ENCODE peak calls at places on chromosomes 11 and 22, in nine cellular contexts. M is right lobe of liver; D is activated naive CD8-positive, alpha-beta T cell treated with anti-CD3 and anti-CD28 coated beads, Interleukin-2, amount 10 ng/mL, durations not matched to agents 7 days and 5 days; N is GM12878; E is psoas muscle; K is T-helper 17 cell; G is omental fat pad; Q is natural killer cell; V is activated T-helper 17 cell treated with anti-CD3 and anti-CD28 coated beads, Interleukin-2, amount 50 U/mL, for 72 hours. B is an unnamed sample.

GRCh38 chr11:103958475-103959215 is 77.8 kb upstream of the DDI1 start:
- ATAC-seq in M (no peak), D (no peak), N (peak; percentile 63), E (no peak), K (no peak), G (no peak), Q (peak; percentile 67), V (no peak), B (no peak)

GRCh38 chr22:44317886-44318637 is 5.3 kb upstream of the SHISAL1 start:
- ATAC-seq in M (no peak), D (no peak), N (no peak), E (no peak), K (no peak), G (no peak), Q (no peak), V (no peak), B (no peak)

GRCh38 chr11:44402466-44403075 is 92.6 kb upstream of the ALX4 start:
- ATAC-seq in M (no peak), D (no peak), N (no peak), E (no peak), K (no peak), G (no peak), Q (no peak), V (no peak), B (no peak)

GRCh38 chr11:128607819-128608218 is 20.5 kb upstream of the ETS1 start:
- ATAC-seq in M (peak; percentile 76), D (no peak), N (no peak), E (no peak), K (no peak), G (no peak), Q (peak; percentile 53), V (no peak), B (no peak)

GRCh38 chr11:1667906-1668305 is 29.1 kb upstream of the KRTAP5-6 start:
- ATAC-seq in M (peak; percentile 38), D (no peak), N (no peak), E (no peak), K (no peak), G (no peak), Q (no peak), V (no peak), B (no peak)

GRCh38 chr22:50282361-50283144 is 12.4 kb upstream of the MAPK11 start:
- ATAC-seq in M (no peak), D (no peak), N (no peak), E (no peak), K (no peak), G (peak; percentile 71), Q (no peak), V (no peak), B (peak; percentile 34)

GRCh38 chr11:88292156-88292844 is 45.2 kb downstream of the CTSC start:
- ATAC-seq in M (peak; percentile 89), D (no peak), N (no peak), E (peak; percentile 61), K (no peak), G (no peak), Q (no peak), V (no peak), B (no peak)

GRCh38 chr11:79400717-79401330 is 40.0 kb downstream of the TENM4 start:
- ATAC-seq in M (peak; percentile 86), D (no peak), N (peak; percentile 97), E (peak; percentile 69), K (no peak), G (no peak), Q (no peak), V (no peak), B (peak; percentile 54)

GRCh38 chr22:42338502-42338901 is 68.0 kb upstream of the TCF20 start:
- ATAC-seq in M (peak; percentile 51), D (no peak), N (no peak), E (peak; percentile 45), K (no peak), G (no peak), Q (no peak), V (no peak), B (no peak)